ENCODE peak calls at places on chromosomes 13 and 19, in four cellular contexts. H is IMR-90, E is fibroblast of lung, Y is uterus. V is an unnamed sample. For H3K4me1 and H3K9me3, the result is how much of the 10 kb centered on the place peaks cover.

GRCh38 chr19:34772697-34773554 is at the start of gene ZNF599:
- DNase-seq in H (peak), E (peak), Y (peak), V (peak)

GRCh38 chr19:47778954-47779351 is 450 bp downstream of the SELENOW start:
- DNase-seq in H (no peak), E (no peak), Y (peak), V (peak)

GRCh38 chr13:91195789-91196188 is 151.7 kb upstream of the MIR17HG start:
- DNase-seq in H (no peak), E (no peak), Y (no peak), V (no peak)

GRCh38 chr19:37936166-37936565 is 29.2 kb downstream of the SIPA1L3 start:
- DNase-seq in H (no peak), E (no peak), Y (no peak), V (no peak)

GRCh38 chr19:47663435-47663910 is 49.7 kb upstream of the EHD2 start:
- DNase-seq in H (peak), E (peak), Y (no peak), V (peak)

GRCh38 chr13:48009298-48009697 is 8.2 kb upstream of the SUCLA2 start:
- DNase-seq in H (peak), E (peak), Y (no peak), V (peak)

GRCh38 chr13:110760611-110761010 is 47.1 kb downstream of the ING1 start:
- DNase-seq in H (no peak), E (no peak), Y (no peak), V (no peak)

GRCh38 chr19:6464070-6464873 is at the start of gene CRB3:
- DNase-seq in H (no peak), E (no peak), Y (no peak), V (no peak)

GRCh38 chr13:46181799-46182490 is at the start of gene LCP1:
- DNase-seq in H (no peak), E (no peak), Y (no peak), V (no peak)

GRCh38 chr19:1307320-1307719 is 21.6 kb downstream of the EFNA2 start:
- DNase-seq in H (no peak), E (no peak), Y (no peak), V (no peak)

GRCh38 chr13:113881614-113882265 is 17.9 kb upstream of the GAS6 start:
- DNase-seq in H (no peak), E (no peak), Y (peak), V (no peak)

GRCh38 chr19:21202865-21203494 is 61.1 kb downstream of the ZNF431 start:
- DNase-seq in H (peak), E (peak), Y (no peak), V (peak)

GRCh38 chr13:71751074-71751473 is 115.9 kb downstream of the DACH1 start:
- DNase-seq in H (no peak), E (peak), Y (no peak), V (no peak)

GRCh38 chr13:30584332-30584731 is 33.4 kb upstream of the USPL1 start:
- DNase-seq in H (no peak), E (no peak), Y (no peak), V (no peak)

GRCh38 chr13:103199380-103200088 is 133.3 kb upstream of the SLC10A2 start:
- DNase-seq in H (no peak), E (no peak), Y (no peak), V (no peak)

GRCh38 chr19:45421953-45422498 is 1.7 kb downstream of the ERCC1 start:
- DNase-seq in H (no peak), E (no peak), Y (no peak), V (no peak)
- H3K4me1 ChIP-seq in H (under half), E (under half), Y (under half), V (under half)

GRCh38 chr19:17341845-17342244 is 4.5 kb downstream of the GTPBP3 start:
- DNase-seq in H (no peak), E (no peak), Y (no peak), V (no peak)

GRCh38 chr19:17340871-17341357 is 3.6 kb downstream of the GTPBP3 start:
- DNase-seq in H (no peak), E (no peak), Y (no peak), V (no peak)

GRCh38 chr19:17339088-17339741 is 1.9 kb downstream of the GTPBP3 start:
- DNase-seq in H (no peak), E (no peak), Y (no peak), V (no peak)

GRCh38 chr19:17341386-17341785 is 4.0 kb downstream of the GTPBP3 start:
- DNase-seq in H (no peak), E (no peak), Y (no peak), V (no peak)

DNA sequence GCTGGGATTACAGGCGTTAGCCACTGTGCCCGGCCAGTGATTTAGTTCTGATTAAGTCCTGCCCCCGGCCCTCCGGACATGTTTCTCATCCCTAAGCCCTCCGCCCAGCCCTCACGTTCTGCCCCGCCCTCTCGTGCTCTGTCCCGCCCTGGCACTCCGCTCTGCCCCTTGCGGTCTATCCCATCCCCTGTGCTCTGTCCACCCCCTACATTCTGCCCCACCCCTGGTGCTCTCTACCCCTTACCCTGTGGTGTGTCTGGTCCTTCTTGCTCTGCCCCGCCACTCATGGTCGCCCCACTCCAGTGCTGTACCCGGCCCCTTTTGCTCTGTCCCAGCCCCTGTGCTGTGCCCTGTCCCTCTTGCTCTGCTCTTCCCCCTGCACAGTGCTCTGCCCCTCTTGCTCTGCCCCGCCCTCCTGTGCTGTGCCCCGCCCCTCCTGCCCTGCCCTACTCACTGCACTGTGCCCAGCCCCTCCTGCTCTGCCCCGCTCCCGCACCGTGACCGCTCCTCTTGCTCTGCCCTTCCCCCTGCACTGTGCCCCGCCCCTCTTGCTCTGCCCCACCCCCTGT is 3.0 kb downstream of the GTPBP3 start:
- DNase-seq in H (no peak), E (no peak), Y (no peak), V (no peak)
- H3K4me3 ChIP-seq in H (no peak), E (no peak), Y (no peak), V (no peak)

GRCh38 chr19:57118848-57119247 is 937 bp upstream of the USP29 start:
- DNase-seq in H (no peak), E (no peak), Y (no peak), V (no peak)
- H3K9me3 ChIP-seq in H (under half), E (under half), Y (under half), V (under half)

GRCh38 chr13:108223850-108224503 is 5.8 kb downstream of the ABHD13 start:
- DNase-seq in H (no peak), E (no peak), Y (no peak), V (peak)

GRCh38 chr13:108226184-108226583 is 8.0 kb downstream of the ABHD13 start:
- DNase-seq in H (no peak), E (no peak), Y (no peak), V (no peak)

GRCh38 chr13:108230377-108230776 is 12.2 kb downstream of the ABHD13 start:
- DNase-seq in H (no peak), E (no peak), Y (no peak), V (no peak)

GRCh38 chr13:108227651-108228272 is 9.6 kb downstream of the ABHD13 start:
- DNase-seq in H (peak), E (peak), Y (no peak), V (peak)

GRCh38 chr13:108225440-108225839 is 7.2 kb downstream of the ABHD13 start:
- DNase-seq in H (no peak), E (no peak), Y (no peak), V (no peak)
- H3K4me1 ChIP-seq in H (under half), E (under half), Y (under half), V (under half)

DNA sequence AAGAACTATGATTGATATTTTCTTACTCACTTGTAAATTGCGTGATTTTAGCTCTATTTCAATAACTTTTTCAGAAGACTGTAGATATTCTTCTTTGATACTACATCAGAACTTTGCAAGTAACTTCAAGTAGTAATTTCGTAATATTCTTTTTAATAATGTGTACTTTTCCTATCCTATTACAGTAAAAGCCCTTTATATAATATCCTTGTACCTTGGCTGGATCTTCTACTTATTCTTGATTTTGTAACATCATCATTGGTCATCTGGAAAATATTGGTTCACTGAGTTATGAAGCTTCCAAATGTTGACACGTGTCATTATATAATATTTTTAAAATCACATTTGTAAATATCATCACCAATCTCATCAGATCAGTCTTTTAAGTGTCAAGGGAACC is 32.4 kb downstream of the POLR1D start:
- DNase-seq in H (no peak), E (no peak), Y (no peak), V (no peak)
- H3K4me3 ChIP-seq in H (no peak), E (no peak), Y (no peak), V (no peak)

V was measured in adipocyte.